ENCODE peak calls at places on chromosomes 5 and 9, in seven cellular contexts. B, R, I, Y, X, W and J are unnamed samples.

GRCh38 chr5:55175781-55176175 is 2.8 kb upstream of the CDC20B start:
- DNase-seq in B (no peak), R (no peak), I (no peak), Y (no peak), X (no peak), W (no peak), J (no peak)

GRCh38 chr5:6765612-6766525 is 52.6 kb downstream of the TENT4A start:
- DNase-seq in B (peak), R (peak), I (peak), Y (peak), X (peak), W (peak), J (peak)

GRCh38 chr5:17154211-17154996 is 63.0 kb upstream of the BASP1 start:
- DNase-seq in B (peak), R (no peak), I (no peak), Y (peak), X (no peak), W (no peak), J (no peak)

GRCh38 chr9:97696025-97696822 is 916 bp downstream of the XPA start:
- DNase-seq in B (no peak), R (no peak), I (no peak), Y (peak), X (no peak), W (no peak), J (no peak)

GRCh38 chr5:44714871-44715580 is 93.7 kb upstream of the MRPS30 start:
- DNase-seq in B (no peak), R (no peak), I (no peak), Y (no peak), X (no peak), W (no peak), J (no peak)

GRCh38 chr9:9483175-9483574 is 1129.6 kb downstream of the PTPRD start:
- DNase-seq in B (no peak), R (no peak), I (no peak), Y (no peak), X (no peak), W (no peak), J (no peak)

GRCh38 chr9:13443380-13444271 is 164.1 kb upstream of the MPDZ start:
- DNase-seq in B (no peak), R (peak), I (no peak), Y (no peak), X (no peak), W (no peak), J (no peak)

GRCh38 chr5:33088176-33088575 is 352.6 kb upstream of the TARS1 start:
- DNase-seq in B (peak), R (no peak), I (no peak), Y (no peak), X (no peak), W (no peak), J (no peak)

GRCh38 chr5:79484731-79485130 is 29.2 kb downstream of the HOMER1 start:
- DNase-seq in B (peak), R (no peak), I (no peak), Y (peak), X (no peak), W (no peak), J (no peak)

GRCh38 chr9:37309136-37309535 is 113.4 kb upstream of the GRHPR start:
- DNase-seq in B (peak), R (no peak), I (no peak), Y (peak), X (no peak), W (no peak), J (no peak)

GRCh38 chr9:126088336-126088735 is 238.3 kb upstream of the MVB12B start:
- DNase-seq in B (no peak), R (no peak), I (no peak), Y (no peak), X (no peak), W (no peak), J (no peak)

GRCh38 chr5:120293796-120294195 is 170.3 kb upstream of the PRR16 start:
- DNase-seq in B (peak), R (no peak), I (no peak), Y (peak), X (no peak), W (no peak), J (no peak)

GRCh38 chr9:104906441-104907277 is 21.3 kb downstream of the ABCA1 start:
- DNase-seq in B (peak), R (no peak), I (no peak), Y (peak), X (no peak), W (no peak), J (no peak)

GRCh38 chr5:170467000-170467707 is 36.7 kb upstream of the KCNIP1 start:
- DNase-seq in B (peak), R (no peak), I (no peak), Y (peak), X (peak), W (no peak), J (no peak)

GRCh38 chr5:168695436-168695835 is 116.3 kb upstream of the PANK3 start:
- DNase-seq in B (no peak), R (no peak), I (no peak), Y (no peak), X (no peak), W (no peak), J (no peak)

GRCh38 chr5:168479166-168479565 is 7.1 kb upstream of the RARS1 start:
- DNase-seq in B (peak), R (no peak), I (no peak), Y (peak), X (no peak), W (no peak), J (no peak)

GRCh38 chr5:64229163-64229774 is 63.6 kb downstream of the RNF180 start:
- DNase-seq in B (peak), R (peak), I (no peak), Y (peak), X (peak), W (no peak), J (no peak)